ENCODE peak calls at places on chromosomes 16 and 17, in ten cellular contexts. K is body of pancreas, W is A549, G is tibial nerve, D is testis, C is cardiac muscle cell, P is neural progenitor cell, Z is mucosa of descending colon, V is OCI-LY7, O is mammary epithelial cell. U is an unnamed sample.
A peak's percentile ranks its signal among the peaks of the same experiment; 100 is the strongest.

GRCh38 chr16:17360810-17361209 is 110.0 kb downstream of the XYLT1 start:
- DNase-seq in P (no peak), D (no peak), G (no peak), V (no peak), W (no peak), O (no peak), Z (no peak), C (no peak), K (no peak), U (no peak)

GRCh38 chr17:41442772-41443171 is 2.0 kb upstream of the KRT38 start:
- DNase-seq in G (no peak), Z (no peak), K (no peak), O (no peak), D (no peak), W (no peak), P (no peak), C (peak; percentile 59), V (no peak), U (no peak)

GRCh38 chr17:66466933-66467367 is 164.5 kb downstream of the PRKCA start:
- DNase-seq in Z (no peak), K (no peak), O (peak; percentile 98), C (peak; percentile 99), V (no peak), G (no peak), P (no peak), D (no peak), W (peak; percentile 97), U (no peak)

GRCh38 chr17:57109393-57110151 is 24.5 kb downstream of the AKAP1 start:
- DNase-seq in Z (peak; percentile 72), W (no peak), G (no peak), V (no peak), P (peak; percentile 42), D (no peak), K (no peak), O (no peak), C (peak; percentile 29), U (peak; percentile 38)

GRCh38 chr17:2064511-2064910 is 9.6 kb downstream of the HIC1 start:
- DNase-seq in P (no peak), O (no peak), V (peak; percentile 38), W (no peak), D (no peak), C (peak; percentile 56), Z (no peak), K (no peak), G (no peak), U (no peak)

GRCh38 chr17:50298018-50298417 is 23.8 kb downstream of the TMEM92 start:
- DNase-seq in V (no peak), O (no peak), P (no peak), W (no peak), Z (no peak), D (no peak), G (no peak), K (no peak), C (no peak), U (no peak)

GRCh38 chr17:81082177-81083073 is 47.5 kb downstream of the BAIAP2 start:
- DNase-seq in P (no peak), G (no peak), D (no peak), C (no peak), W (no peak), O (peak; percentile 77), K (no peak), V (no peak), Z (no peak), U (no peak)

GRCh38 chr16:87409153-87409552 is 17.0 kb downstream of the MAP1LC3B start:
- DNase-seq in G (no peak), P (no peak), O (no peak), K (no peak), D (no peak), V (no peak), W (no peak), Z (no peak), C (no peak), U (no peak)

GRCh38 chr16:66166451-66166850 is 200.0 kb upstream of the CDH5 start:
- DNase-seq in W (no peak), G (no peak), Z (no peak), P (no peak), D (no peak), V (no peak), O (no peak), K (no peak), C (peak; percentile 75), U (no peak)

GRCh38 chr17:53949473-53950090 is 126.9 kb downstream of the KIF2B start:
- DNase-seq in G (no peak), K (no peak), V (no peak), P (no peak), Z (no peak), C (no peak), D (no peak), W (no peak), O (peak; percentile 88), U (no peak)

GRCh38 chr16:7137560-7138330 is 194.9 kb upstream of the RBFOX1 start:
- DNase-seq in Z (no peak), G (no peak), C (no peak), W (peak; percentile 20), P (no peak), K (no peak), D (no peak), V (no peak), O (peak; percentile 4), U (no peak)

GRCh38 chr16:28537964-28538732 is 626 bp downstream of the NUPR1 start:
- DNase-seq in Z (peak; percentile 60), V (no peak), D (peak; percentile 19), G (no peak), O (no peak), W (no peak), P (no peak), C (no peak), K (peak; percentile 32), U (no peak)

GRCh38 chr17:4854181-4854681 is 21.1 kb downstream of the MINK1 start:
- DNase-seq in C (no peak), Z (no peak), W (no peak), G (no peak), V (no peak), D (no peak), K (no peak), P (no peak), O (peak; percentile 98), U (no peak)

DNA sequence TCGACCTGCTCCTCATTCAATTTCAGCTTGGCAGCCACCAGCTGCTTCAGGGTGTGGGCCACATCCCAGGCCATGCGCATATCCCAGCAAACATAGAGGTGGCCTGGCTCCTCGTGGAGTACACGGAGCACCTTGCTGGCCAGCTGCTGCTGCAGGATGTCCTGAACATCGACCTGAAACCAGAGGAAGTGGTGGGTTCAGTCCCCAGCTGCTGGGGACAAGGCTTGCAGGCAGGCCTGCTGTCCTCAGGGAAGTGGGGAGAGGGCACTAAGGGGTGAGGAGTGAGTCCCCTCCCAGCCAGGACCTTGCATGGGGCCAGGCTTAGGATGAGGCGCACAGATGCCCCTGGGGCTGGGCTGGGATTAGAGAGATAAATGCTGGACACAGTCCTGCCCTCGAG is 22.6 kb downstream of the LGALS9 start:
- DNase-seq in O (no peak), C (no peak), G (no peak), K (no peak), Z (no peak), P (no peak), V (no peak), D (no peak), W (no peak), U (no peak)
- H3K4me1 ChIP-seq in O (no peaks in the 10 kb centered on the region), C (no peaks in the 10 kb centered on the region), G (no peaks in the 10 kb centered on the region), K (no peaks in the 10 kb centered on the region), Z (peaks cover 7% of the 10 kb centered on the region), P (no peaks in the 10 kb centered on the region), V (peaks cover 4% of the 10 kb centered on the region), D (no peaks in the 10 kb centered on the region), W (no peaks in the 10 kb centered on the region), U (no peaks in the 10 kb centered on the region)

DNA sequence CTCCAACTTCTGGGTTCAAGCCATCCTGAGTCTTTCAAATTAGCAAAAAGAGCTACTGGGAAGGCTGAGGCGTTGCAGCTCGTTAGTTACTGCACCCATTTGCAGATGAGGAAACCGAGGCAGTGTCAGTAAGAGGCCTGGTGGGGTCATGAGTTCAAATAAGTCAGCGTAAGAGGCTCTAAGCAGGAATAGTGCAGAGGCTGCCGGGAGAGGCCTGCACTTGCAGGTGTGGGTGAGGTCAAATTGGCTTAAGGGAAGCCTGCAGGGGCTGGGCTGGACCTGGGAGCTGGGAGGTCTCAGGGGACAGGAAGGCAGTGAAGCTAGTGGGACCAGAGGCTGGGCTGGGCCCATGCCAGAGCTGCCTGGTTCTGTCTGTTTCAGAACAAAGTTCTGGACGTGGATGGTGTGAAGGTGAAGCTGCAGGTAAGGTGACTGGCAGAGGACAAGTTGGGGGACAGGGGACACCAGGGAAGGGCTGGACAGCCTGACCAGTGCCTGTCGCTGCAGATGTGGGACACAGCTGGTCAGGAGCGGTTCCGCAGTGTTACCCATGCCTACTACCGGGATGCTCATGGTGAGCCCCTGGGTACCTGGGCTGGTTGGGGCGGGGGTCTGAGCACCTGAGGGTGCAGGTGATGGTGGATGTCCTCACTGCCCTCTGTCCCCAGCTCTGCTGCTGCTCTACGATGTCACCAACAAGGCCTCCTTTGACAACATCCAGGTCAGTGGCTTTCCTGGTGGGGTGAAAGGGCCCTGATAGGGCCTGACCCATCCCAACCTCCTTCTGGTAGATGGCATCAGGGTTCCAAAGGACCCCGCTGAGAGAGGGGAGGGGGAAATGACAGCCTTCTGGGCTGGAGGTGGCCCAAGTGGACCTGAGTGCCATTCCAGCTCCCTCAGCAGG is 3.0 kb downstream of the RAB26 start:
- DNase-seq in P (no peak), V (peak; percentile 53), K (no peak), C (no peak), G (no peak), D (no peak), W (no peak), Z (peak; percentile 57), O (no peak), U (peak; percentile 64)
- TF ChIP-seq CTCF in P (no peak), V (no peak), K (no peak), C (no peak), G (no peak), D (no peak), W (no peak), Z (no peak), O (no peak), U (no peak)

DNA sequence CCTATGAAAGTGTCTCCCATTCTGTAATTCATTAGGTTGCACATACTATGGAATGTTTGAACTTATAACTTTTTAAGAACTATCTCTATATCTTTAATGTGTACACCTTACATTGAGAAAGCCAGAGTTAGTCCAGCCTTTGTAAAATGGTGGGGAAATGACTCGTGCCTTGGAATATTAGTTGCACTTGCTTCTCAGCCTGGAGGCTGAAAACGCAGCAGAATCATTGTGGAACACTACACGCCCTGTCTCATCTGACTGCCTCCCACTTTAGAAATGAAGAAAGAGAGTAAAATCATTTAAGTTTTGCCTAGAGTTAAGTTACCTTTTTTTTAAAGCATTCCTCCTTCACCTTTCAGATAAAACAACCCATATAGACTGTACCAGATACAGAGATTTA is 90.7 kb upstream of the WSB1 start:
- DNase-seq in V (no peak), D (no peak), C (no peak), P (no peak), K (no peak), W (no peak), O (no peak), Z (no peak), G (no peak), U (no peak)
- H3K9me3 ChIP-seq in V (no peaks in the 10 kb centered on the region), D (no peaks in the 10 kb centered on the region), C (no peaks in the 10 kb centered on the region), P (peaks cover 12% of the 10 kb centered on the region), K (no peaks in the 10 kb centered on the region), W (peaks cover 2% of the 10 kb centered on the region), O (no peaks in the 10 kb centered on the region), Z (no peaks in the 10 kb centered on the region), G (no peaks in the 10 kb centered on the region), U (no peaks in the 10 kb centered on the region)

DNA sequence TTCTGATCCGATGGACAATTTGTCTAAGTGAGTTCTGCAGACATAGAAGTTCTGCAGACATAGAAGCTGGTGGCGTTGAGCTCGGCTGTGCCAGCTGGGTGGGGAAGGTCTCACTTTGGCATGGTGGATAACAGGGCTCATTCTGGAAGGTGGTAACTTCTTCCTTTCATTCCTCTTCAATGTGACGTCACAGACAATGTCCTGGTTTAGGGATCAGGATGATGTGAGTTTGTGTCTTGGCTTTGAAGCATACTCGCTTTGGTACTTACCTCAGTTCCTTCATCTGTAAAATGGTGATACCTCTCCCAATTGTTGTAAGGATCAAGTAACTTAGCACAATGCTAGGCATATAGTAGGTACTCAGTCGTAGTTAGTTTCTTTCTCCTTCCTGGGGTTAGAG is 408.8 kb upstream of the ASIC2 start:
- DNase-seq in Z (no peak), P (no peak), V (no peak), D (no peak), W (no peak), G (no peak), O (no peak), K (no peak), C (no peak), U (no peak)
- H3K4me1 ChIP-seq in Z (no peaks in the 10 kb centered on the region), P (no peaks in the 10 kb centered on the region), V (no peaks in the 10 kb centered on the region), D (no peaks in the 10 kb centered on the region), W (no peaks in the 10 kb centered on the region), G (no peaks in the 10 kb centered on the region), O (no peaks in the 10 kb centered on the region), K (no peaks in the 10 kb centered on the region), C (no peaks in the 10 kb centered on the region), U (no peaks in the 10 kb centered on the region)

U was measured in BE2C.